ENCODE peak calls at places on chromosomes 7 and 10, in four cellular contexts. G is fibroblast of lung, T is MCF 10A, J is pancreas. F is an unnamed sample.

GRCh38 chr10:110511734-110512449 is 14.2 kb downstream of the DUSP5 start:
- DNase-seq in G (peak), T (no peak), J (no peak), F (no peak)

GRCh38 chr7:65397730-65398142 is 24.1 kb downstream of the ZNF92 start:
- DNase-seq in G (peak), T (no peak), J (no peak), F (no peak)

GRCh38 chr10:48580236-48580635 is 24.6 kb downstream of the ARHGAP22 start:
- DNase-seq in G (no peak), T (no peak), J (no peak), F (no peak)

GRCh38 chr7:130281227-130281626 is 11.7 kb upstream of the CPA4 start:
- DNase-seq in G (peak), T (peak), J (no peak), F (no peak)

GRCh38 chr10:128843972-128844371 is 623.1 kb upstream of the MGMT start:
- DNase-seq in G (no peak), T (peak), J (no peak), F (no peak)

GRCh38 chr10:115696747-115697146 is 576.3 kb downstream of the GFRA1 start:
- DNase-seq in G (no peak), T (no peak), J (no peak), F (no peak)

GRCh38 chr10:97701438-97702064 is 12.0 kb upstream of the MARVELD1 start:
- DNase-seq in G (peak), T (peak), J (no peak), F (peak)

GRCh38 chr10:112687647-112688046 is 240.6 kb downstream of the VTI1A start:
- DNase-seq in G (peak), T (peak), J (no peak), F (peak)

GRCh38 chr10:119694608-119695007 is 31.2 kb upstream of the INPP5F start:
- DNase-seq in G (no peak), T (no peak), J (no peak), F (no peak)

DNA sequence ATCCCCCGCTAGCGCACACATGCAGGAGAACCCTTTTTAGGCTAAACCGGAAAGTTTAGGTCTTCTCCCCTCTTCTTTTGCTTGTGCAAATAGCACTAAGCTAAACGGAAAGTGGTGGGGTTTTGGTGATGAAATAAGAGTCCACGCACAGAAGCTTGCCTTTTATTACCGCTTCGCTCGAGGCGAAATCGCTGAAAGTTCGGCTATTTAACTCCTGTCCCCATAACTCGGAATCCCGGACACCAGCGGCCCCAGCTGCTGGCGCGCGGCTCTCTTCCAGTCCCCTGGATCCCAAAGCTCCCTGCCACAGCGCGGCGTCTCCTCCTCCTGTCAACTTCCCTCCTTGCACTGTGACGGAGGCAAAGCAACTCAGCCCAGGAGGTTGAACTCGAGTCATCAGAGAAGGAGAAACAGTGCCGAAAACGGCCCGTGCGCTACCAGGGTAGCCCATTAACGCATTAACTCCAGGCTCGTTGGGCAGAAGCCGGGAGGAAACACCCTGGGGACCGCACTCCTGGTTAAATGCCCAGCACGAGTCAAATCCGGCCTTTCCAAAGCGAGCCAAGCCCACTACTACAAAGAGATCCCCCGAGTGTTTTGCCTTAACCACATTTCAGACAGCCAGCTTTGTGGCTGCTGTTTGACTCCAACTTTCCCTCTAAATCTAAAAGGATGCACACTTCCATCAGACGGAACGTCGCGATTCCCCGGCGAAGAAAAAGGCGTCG is 1.3 kb downstream of the SEMA3D start:
- DNase-seq in G (peak), T (no peak), J (peak), F (peak)
- TF ChIP-seq CTCF in G (peak), T (no peak), J (no peak), F (peak)

DNA sequence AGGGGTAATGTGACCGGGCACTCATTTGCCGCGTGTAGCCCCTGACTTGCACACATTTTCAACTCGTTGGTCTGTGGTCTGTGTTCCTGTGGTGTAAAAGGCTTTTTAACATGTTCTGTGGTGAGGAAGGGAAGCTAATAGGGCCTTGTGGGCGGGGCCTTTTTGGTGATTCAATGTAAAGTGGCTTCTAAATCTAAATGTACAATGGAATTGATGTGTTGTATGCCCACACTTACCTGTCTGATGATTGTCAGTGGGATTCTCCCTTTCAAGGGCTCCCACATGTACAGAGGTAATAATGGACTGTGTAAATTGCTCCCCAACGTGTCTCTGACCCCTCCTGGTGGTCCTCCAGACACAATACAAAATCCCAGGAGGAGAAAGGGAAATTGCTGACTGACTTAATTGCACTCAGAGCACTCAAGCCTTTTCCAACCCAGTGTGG is 43.1 kb upstream of the GATAD1 start:
- DNase-seq in G (no peak), T (no peak), J (no peak), F (no peak)
- TF ChIP-seq CTCF in G (no peak), T (no peak), J (no peak), F (no peak)

GRCh38 chr7:6164491-6164890 is 107.9 kb downstream of the CYTH3 start:
- DNase-seq in G (no peak), T (no peak), J (no peak), F (no peak)
- TF ChIP-seq CTCF in G (no peak), T (no peak), J (no peak), F (peak)

GRCh38 chr10:58384999-58385783 is at the start of gene TFAM:
- DNase-seq in G (peak), T (peak), J (peak), F (peak)
- TF ChIP-seq CTCF in G (peak), T (peak), J (peak), F (peak)

GRCh38 chr10:131212763-131213325 is 98.7 kb downstream of the TCERG1L start:
- DNase-seq in G (no peak), T (no peak), J (no peak), F (no peak)

GRCh38 chr10:131213651-131214505 is 97.6 kb downstream of the TCERG1L start:
- DNase-seq in G (no peak), T (no peak), J (no peak), F (no peak)

GRCh38 chr10:131216681-131217230 is 94.8 kb downstream of the TCERG1L start:
- DNase-seq in G (no peak), T (no peak), J (no peak), F (no peak)

GRCh38 chr10:131214521-131215244 is 96.8 kb downstream of the TCERG1L start:
- DNase-seq in G (no peak), T (no peak), J (no peak), F (no peak)

GRCh38 chr10:131215776-131216175 is 95.7 kb downstream of the TCERG1L start:
- DNase-seq in G (no peak), T (no peak), J (no peak), F (no peak)
- TF ChIP-seq CTCF in G (no peak), T (no peak), J (no peak), F (no peak)